ENCODE peak calls at places on chromosomes 4 and X, in nine cellular contexts. H is foreskin fibroblast, B is epithelial cell of esophagus, T is AG09309, J is nucleus accumbens, F is endothelial cell of umbilical vein, Q is GM23338, O is RKO, V is NCI-H1105 treated with DMSO at 0.1 percent for 48 hours. E is an unnamed sample.

GRCh38 chr4:3227878-3228675 is 20.9 kb upstream of the MSANTD1 start:
- DNase-seq in H (no peak), B (no peak), T (no peak), J (no peak), F (no peak), Q (no peak), O (no peak), V (no peak), E (no peak)

GRCh38 chrX:29687687-29688086 is 527.7 kb upstream of the MAGEB2 start:
- DNase-seq in H (peak), B (peak), T (no peak), J (no peak), F (peak), Q (no peak), O (peak), V (no peak), E (no peak)

GRCh38 chr4:67167849-67168248 is 377.5 kb downstream of the CENPC start:
- DNase-seq in H (no peak), B (no peak), T (no peak), J (no peak), F (no peak), Q (peak), O (no peak), V (no peak), E (no peak)

GRCh38 chrX:13899607-13900006 is 82.7 kb upstream of the GPM6B start:
- DNase-seq in H (peak), B (peak), T (peak), J (no peak), F (peak), Q (no peak), O (peak), V (peak), E (peak)

GRCh38 chrX:150238656-150239382 is 124.3 kb upstream of the MAMLD1 start:
- DNase-seq in H (no peak), B (no peak), T (no peak), J (no peak), F (no peak), Q (peak), O (no peak), V (no peak), E (no peak)

GRCh38 chr4:8376361-8377102 is 64.0 kb downstream of the ACOX3 start:
- DNase-seq in H (no peak), B (no peak), T (no peak), J (no peak), F (no peak), Q (no peak), O (no peak), V (no peak), E (no peak)

GRCh38 chr4:145352438-145353145 is 129.1 kb upstream of the SMAD1 start:
- DNase-seq in H (no peak), B (no peak), T (no peak), J (no peak), F (no peak), Q (no peak), O (no peak), V (no peak), E (no peak)

GRCh38 chrX:2584216-2584615 is 83.4 kb upstream of the DHRSX start:
- DNase-seq in H (no peak), B (no peak), T (no peak), J (no peak), F (no peak), Q (peak), O (no peak), V (no peak), E (no peak)

GRCh38 chr4:14771091-14771490 is 231.2 kb upstream of the CPEB2 start:
- DNase-seq in H (no peak), B (peak), T (no peak), J (no peak), F (no peak), Q (no peak), O (no peak), V (no peak), E (no peak)

GRCh38 chr4:55438314-55438713 is 42.6 kb downstream of the TMEM165 start:
- DNase-seq in H (no peak), B (no peak), T (no peak), J (no peak), F (no peak), Q (no peak), O (no peak), V (no peak), E (no peak)

GRCh38 chrX:43735957-43736356 is 79.9 kb downstream of the MAOA start:
- DNase-seq in H (no peak), B (no peak), T (no peak), J (no peak), F (no peak), Q (peak), O (no peak), V (no peak), E (no peak)

GRCh38 chrX:151711787-151712186 is 4.0 kb upstream of the FATE1 start:
- DNase-seq in H (no peak), B (no peak), T (no peak), J (no peak), F (peak), Q (peak), O (no peak), V (no peak), E (no peak)

GRCh38 chr4:1467581-1468458 is 61.6 kb upstream of the NKX1-1 start:
- DNase-seq in H (no peak), B (no peak), T (no peak), J (no peak), F (no peak), Q (no peak), O (no peak), V (no peak), E (no peak)

E was measured in GM04504.